ENCODE peak calls at places on chromosomes 7 and 10, in five cellular contexts. F is lung; U is CD8-positive, alpha-beta T cell; D is heart right ventricle; Q is brain microvascular endothelial cell. B is an unnamed sample.

GRCh38 chr10:33235271-33235884 is 99.1 kb downstream of the NRP1 start:
- DNase-seq in F (no peak), U (no peak), D (no peak), Q (no peak), B (no peak)

GRCh38 chr10:77939561-77940001 is 13.0 kb upstream of the DLG5 start:
- DNase-seq in F (no peak), U (no peak), D (peak), Q (peak), B (no peak)

GRCh38 chr10:11245510-11245909 is 227.8 kb downstream of the CELF2 start:
- DNase-seq in F (no peak), U (no peak), D (no peak), Q (no peak), B (no peak)

GRCh38 chr7:24826662-24827020 is 69.4 kb upstream of the GSDME start:
- DNase-seq in F (no peak), U (no peak), D (no peak), Q (no peak), B (no peak)

GRCh38 chr10:44982114-44982460 is 3.5 kb upstream of the DEPP1 start:
- DNase-seq in F (no peak), U (no peak), D (no peak), Q (peak), B (no peak)

GRCh38 chr10:119542357-119542989 is at the start of gene RGS10:
- DNase-seq in F (peak), U (peak), D (peak), Q (peak), B (peak)

GRCh38 chr7:135193615-135194081 is 17.7 kb downstream of the WDR91 start:
- DNase-seq in F (no peak), U (no peak), D (no peak), Q (peak), B (no peak)

GRCh38 chr10:79230563-79231249 is 116.6 kb upstream of the PPIF start:
- DNase-seq in F (no peak), U (no peak), D (no peak), Q (no peak), B (no peak)

GRCh38 chr10:77231884-77232283 is 405.7 kb downstream of the KCNMA1 start:
- DNase-seq in F (no peak), U (no peak), D (no peak), Q (no peak), B (no peak)

GRCh38 chr10:89283174-89283987 is 18.5 kb upstream of the IFIT2 start:
- DNase-seq in F (no peak), U (no peak), D (no peak), Q (no peak), B (no peak)
- TF ChIP-seq CTCF in F (no peak), U (no peak), D (no peak), Q (no peak), B (no peak)

DNA sequence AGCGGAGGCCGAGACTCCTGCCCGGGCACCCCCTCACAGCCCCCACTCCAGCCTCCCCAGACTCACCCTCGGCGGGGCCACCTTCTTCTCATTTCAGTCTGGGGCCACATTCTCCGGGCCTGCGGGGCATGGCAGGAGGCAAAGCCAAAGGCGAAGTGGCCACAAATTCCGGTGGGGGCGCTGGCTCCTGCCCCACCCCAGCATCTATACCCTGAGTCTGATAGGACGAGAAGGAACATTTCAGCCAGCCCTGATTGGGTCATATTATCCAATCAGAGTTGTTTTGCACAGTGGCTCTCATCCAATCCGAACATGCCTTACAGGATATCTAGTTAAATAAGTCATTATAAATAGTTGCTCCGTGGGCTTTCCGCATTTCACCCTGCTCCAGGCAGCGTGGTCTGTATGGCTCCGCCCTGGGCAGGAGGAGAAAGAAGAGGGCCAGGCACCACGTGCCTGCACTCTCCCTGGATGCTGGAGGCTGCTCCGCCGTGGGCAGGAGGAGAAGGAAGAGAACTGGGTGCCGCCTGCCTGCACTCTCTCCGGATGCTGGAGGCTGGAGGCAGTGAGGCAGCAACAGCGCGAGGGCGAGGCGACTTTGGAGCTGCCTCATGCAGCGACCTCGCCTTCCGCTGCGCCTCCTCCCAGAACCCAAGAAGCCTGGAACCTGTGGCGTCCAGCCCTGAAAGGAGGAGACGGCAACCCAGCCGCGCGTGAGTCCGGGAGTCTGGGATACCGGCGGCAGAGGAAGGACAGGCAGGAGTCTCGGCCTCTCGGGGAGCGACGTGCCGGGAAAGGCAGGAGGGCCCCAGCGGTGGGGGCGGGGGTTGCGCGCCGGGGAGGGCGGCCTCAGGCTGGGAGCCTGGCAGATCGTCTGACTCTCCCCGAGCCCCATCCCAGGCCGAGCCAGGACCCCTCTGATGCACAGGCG is 162.9 kb downstream of the ZNF33B start:
- DNase-seq in F (no peak), U (no peak), D (no peak), Q (peak), B (no peak)
- TF ChIP-seq CTCF in F (no peak), U (no peak), D (no peak), Q (no peak), B (no peak)

DNA sequence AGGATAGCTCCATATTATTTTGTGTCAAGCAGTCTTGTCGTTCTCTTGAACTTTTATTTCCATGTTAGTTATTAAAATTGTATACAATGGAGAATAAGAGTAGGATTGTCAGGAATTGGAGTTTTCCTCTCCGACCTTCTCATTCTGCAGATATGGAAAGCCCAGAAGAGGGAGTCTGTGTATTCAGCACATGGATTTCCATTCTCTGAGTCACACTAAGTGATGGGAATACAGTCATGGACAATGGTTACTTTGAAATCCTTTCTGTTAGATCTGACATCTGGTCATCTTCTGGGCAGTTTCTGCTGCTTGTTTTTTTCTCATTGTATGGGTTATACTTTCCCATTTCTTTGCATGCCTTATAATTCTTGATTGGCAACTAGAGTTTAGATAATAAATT is 5.0 kb upstream of the TASOR2 start:
- DNase-seq in F (no peak), U (no peak), D (no peak), Q (no peak), B (no peak)
- TF ChIP-seq CTCF in F (no peak), U (no peak), D (no peak), Q (peak), B (no peak)

GRCh38 chr10:94500063-94500462 is 45.5 kb upstream of the HELLS start:
- DNase-seq in F (no peak), U (no peak), D (no peak), Q (peak), B (no peak)
- TF ChIP-seq CTCF in F (no peak), U (no peak), D (peak), Q (peak), B (no peak)

B was measured in natural killer cell.